ENCODE peak calls at places on chromosomes 2 and 18, in seven cellular contexts. C is lower lobe of right lung, Q is NCI-H1105 treated with DMSO at 0.1 percent for 48 hours, J is D341Med, F is cardiac fibroblast, X is PC-3, G is B cell. K is an unnamed sample.

GRCh38 chr2:74149249-74149530 is 1.5 kb upstream of the BOLA3 start:
- DNase-seq in J (no peak), Q (no peak), X (no peak), G (no peak), F (no peak), C (no peak), K (no peak)

GRCh38 chr2:43179947-43180346 is 46.5 kb downstream of the ZFP36L2 start:
- DNase-seq in J (no peak), G (no peak), F (no peak), X (no peak), Q (no peak), C (no peak), K (no peak)

GRCh38 chr2:144924827-144925226 is 404.9 kb upstream of the ZEB2 start:
- DNase-seq in G (no peak), J (no peak), F (no peak), X (peak), C (no peak), Q (peak), K (no peak)

GRCh38 chr18:47150029-47150823 is at the start of gene HDHD2:
- DNase-seq in C (peak), G (peak), J (peak), Q (peak), X (peak), F (peak), K (peak)

GRCh38 chr2:16247371-16248177 is 307.2 kb downstream of the MYCN start:
- DNase-seq in G (no peak), C (no peak), J (no peak), X (no peak), F (no peak), Q (no peak), K (no peak)

GRCh38 chr2:136386046-136386445 is 268.1 kb upstream of the CXCR4 start:
- DNase-seq in C (no peak), F (peak), G (no peak), X (no peak), Q (no peak), J (no peak), K (no peak)

GRCh38 chr18:61892683-61893303 is at the start of gene RNF152:
- DNase-seq in G (peak), J (peak), C (no peak), X (no peak), F (peak), Q (peak), K (peak)

GRCh38 chr2:60559880-60560279 is 6.4 kb upstream of the BCL11A start:
- DNase-seq in J (no peak), G (no peak), F (no peak), C (no peak), Q (no peak), X (no peak), K (no peak)

GRCh38 chr2:44789971-44790721 is 151.4 kb upstream of the SIX3 start:
- DNase-seq in J (peak), Q (no peak), G (no peak), C (no peak), X (no peak), F (no peak), K (no peak)

GRCh38 chr2:15906778-15907177 is 33.6 kb upstream of the MYCN start:
- DNase-seq in X (no peak), J (no peak), Q (no peak), C (no peak), F (no peak), G (no peak), K (no peak)

GRCh38 chr2:144456680-144457079 is 63.2 kb downstream of the ZEB2 start:
- DNase-seq in G (peak), F (peak), J (no peak), Q (no peak), X (peak), C (no peak), K (peak)

GRCh38 chr2:226661789-226662545 is 137.7 kb downstream of the IRS1 start:
- DNase-seq in F (peak), C (no peak), X (peak), Q (no peak), G (no peak), J (no peak), K (peak)

GRCh38 chr18:25743661-25744151 is 346.7 kb downstream of the SS18 start:
- DNase-seq in J (no peak), Q (no peak), X (no peak), C (no peak), G (no peak), F (no peak), K (no peak)

GRCh38 chr2:187877391-187877790 is 323.2 kb upstream of the TFPI start:
- DNase-seq in G (no peak), Q (no peak), X (no peak), J (no peak), C (no peak), F (no peak), K (no peak)